ENCODE peak calls at places on chromosomes 2 and 18, in ten cellular contexts. A, X, P, F, N, E, H, J, B and Y are unnamed samples.

GRCh38 chr2:229572434-229573338 is 141.7 kb downstream of the DNER start:
- DNase-seq in A (no peak), X (no peak), P (no peak), F (no peak), N (no peak), E (no peak), H (no peak), J (no peak), B (no peak), Y (no peak)

GRCh38 chr2:46915281-46915810 is at the start of gene MCFD2:
- DNase-seq in A (no peak), X (no peak), P (no peak), F (peak; percentile 41), N (peak; percentile 57), E (no peak), H (no peak), J (peak; percentile 9), B (peak; percentile 48), Y (peak; percentile 37)

GRCh38 chr2:187567126-187567525 is 12.9 kb upstream of the TFPI start:
- DNase-seq in A (no peak), X (no peak), P (no peak), F (no peak), N (no peak), E (no peak), H (no peak), J (no peak), B (no peak), Y (no peak)

GRCh38 chr2:56741601-56742102 is 557.9 kb downstream of the CCDC85A start:
- DNase-seq in A (no peak), X (no peak), P (no peak), F (no peak), N (no peak), E (peak; percentile 81), H (peak; percentile 41), J (no peak), B (peak; percentile 96), Y (peak; percentile 21)

GRCh38 chr2:25453199-25453903 is 111.6 kb upstream of the DNMT3A start:
- DNase-seq in A (no peak), X (peak; percentile 11), P (no peak), F (no peak), N (no peak), E (no peak), H (no peak), J (no peak), B (peak; percentile 33), Y (no peak)

GRCh38 chr2:239528883-239529282 is 128.1 kb upstream of the HDAC4 start:
- DNase-seq in A (no peak), X (no peak), P (no peak), F (no peak), N (no peak), E (no peak), H (no peak), J (no peak), B (no peak), Y (no peak)

GRCh38 chr18:13446581-13447470 is 228.3 kb downstream of the LDLRAD4 start:
- DNase-seq in A (peak; percentile 61), X (peak; percentile 38), P (no peak), F (no peak), N (no peak), E (no peak), H (no peak), J (no peak), B (no peak), Y (no peak)

GRCh38 chr2:191854385-191855372 is 7.8 kb upstream of the CAVIN2 start:
- DNase-seq in A (no peak), X (no peak), P (no peak), F (no peak), N (no peak), E (no peak), H (no peak), J (no peak), B (peak; percentile 56), Y (no peak)

GRCh38 chr2:147567131-147567530 is 277.7 kb upstream of the ACVR2A start:
- DNase-seq in A (no peak), X (no peak), P (no peak), F (no peak), N (no peak), E (no peak), H (no peak), J (no peak), B (no peak), Y (no peak)

GRCh38 chr2:25055521-25055920 is 13.6 kb downstream of the EFR3B start:
- DNase-seq in A (no peak), X (no peak), P (no peak), F (no peak), N (no peak), E (no peak), H (no peak), J (no peak), B (no peak), Y (no peak)

GRCh38 chr2:127200962-127201361 is 19.1 kb downstream of the CYP27C1 start:
- DNase-seq in A (no peak), X (no peak), P (no peak), F (no peak), N (no peak), E (no peak), H (no peak), J (no peak), B (no peak), Y (no peak)

GRCh38 chr18:23871410-23871809 is 143.1 kb upstream of the TTC39C start:
- DNase-seq in A (peak; percentile 80), X (no peak), P (no peak), F (peak; percentile 36), N (no peak), E (no peak), H (no peak), J (no peak), B (peak; percentile 63), Y (no peak)

GRCh38 chr2:45651415-45652089 is at the start of gene PRKCE:
- DNase-seq in A (peak; percentile 46), X (peak; percentile 24), P (peak; percentile 26), F (peak; percentile 61), N (peak; percentile 65), E (no peak), H (peak; percentile 25), J (peak; percentile 44), B (peak; percentile 38), Y (peak; percentile 59)

GRCh38 chr18:13548106-13548819 is 178.1 kb downstream of the FAM210A start:
- DNase-seq in A (no peak), X (no peak), P (no peak), F (no peak), N (no peak), E (no peak), H (no peak), J (no peak), B (no peak), Y (no peak)

GRCh38 chr18:51668101-51668500 is 470.6 kb upstream of the MEX3C start:
- DNase-seq in A (peak; percentile 82), X (peak; percentile 54), P (peak; percentile 30), F (peak; percentile 67), N (peak; percentile 51), E (no peak), H (peak; percentile 37), J (peak; percentile 3), B (peak; percentile 22), Y (no peak)